ENCODE peak calls at places on chromosomes 11 and 22, in nine cellular contexts. One of them, this sample, is unnamed.

GRCh38 chr11:67406969-67407699 is 3.3 kb downstream of the TBC1D10C start:
- DNase-seq in ovary: no peak
- DNase-seq in pancreas: no peak
- DNase-seq in thoracic aorta: no peak
- DNase-seq in mammary epithelial cell: no peak
- DNase-seq in CD8-positive, alpha-beta T cell: peak; percentile 61
- DNase-seq in PC-3: no peak
- DNase-seq in stomach: no peak
- DNase-seq in hepatocyte: no peak
- DNase-seq in this sample: no peak

GRCh38 chr11:10309163-10310093 is 4.6 kb downstream of the ADM start:
- DNase-seq in ovary: peak; percentile 73
- DNase-seq in mammary epithelial cell: peak; percentile 85
- DNase-seq in hepatocyte: peak; percentile 54
- DNase-seq in pancreas: peak; percentile 87
- DNase-seq in PC-3: peak; percentile 89
- DNase-seq in CD8-positive, alpha-beta T cell: no peak
- DNase-seq in thoracic aorta: no peak
- DNase-seq in stomach: peak; percentile 91
- DNase-seq in this sample: no peak

GRCh38 chr11:19817265-19817851 is 104.7 kb downstream of the NAV2 start:
- DNase-seq in ovary: no peak
- DNase-seq in CD8-positive, alpha-beta T cell: no peak
- DNase-seq in mammary epithelial cell: no peak
- DNase-seq in thoracic aorta: no peak
- DNase-seq in stomach: peak; percentile 60
- DNase-seq in hepatocyte: no peak
- DNase-seq in PC-3: no peak
- DNase-seq in pancreas: no peak
- DNase-seq in this sample: no peak

GRCh38 chr11:64268028-64268686 is 16.3 kb downstream of the BAD start:
- DNase-seq in mammary epithelial cell: no peak
- DNase-seq in ovary: no peak
- DNase-seq in thoracic aorta: no peak
- DNase-seq in stomach: no peak
- DNase-seq in PC-3: no peak
- DNase-seq in CD8-positive, alpha-beta T cell: no peak
- DNase-seq in hepatocyte: no peak
- DNase-seq in pancreas: no peak
- DNase-seq in this sample: no peak

GRCh38 chr11:75270896-75271415 is 30.4 kb downstream of the TPBGL start:
- DNase-seq in ovary: peak; percentile 40
- DNase-seq in CD8-positive, alpha-beta T cell: no peak
- DNase-seq in mammary epithelial cell: no peak
- DNase-seq in PC-3: peak; percentile 63
- DNase-seq in thoracic aorta: no peak
- DNase-seq in pancreas: no peak
- DNase-seq in stomach: no peak
- DNase-seq in hepatocyte: no peak
- DNase-seq in this sample: peak; percentile 5

GRCh38 chr22:22201185-22201924 is 43.2 kb upstream of the VPREB1 start:
- DNase-seq in pancreas: no peak
- DNase-seq in hepatocyte: no peak
- DNase-seq in mammary epithelial cell: no peak
- DNase-seq in thoracic aorta: no peak
- DNase-seq in PC-3: peak; percentile 18
- DNase-seq in ovary: peak; percentile 41
- DNase-seq in stomach: peak; percentile 48
- DNase-seq in CD8-positive, alpha-beta T cell: peak; percentile 60
- DNase-seq in this sample: peak; percentile 60

GRCh38 chr11:118485273-118485672 is 42.0 kb upstream of the TTC36 start:
- DNase-seq in pancreas: no peak
- DNase-seq in mammary epithelial cell: no peak
- DNase-seq in ovary: no peak
- DNase-seq in CD8-positive, alpha-beta T cell: no peak
- DNase-seq in thoracic aorta: no peak
- DNase-seq in PC-3: peak; percentile 11
- DNase-seq in stomach: no peak
- DNase-seq in hepatocyte: no peak
- DNase-seq in this sample: no peak

GRCh38 chr22:37267128-37267587 is 15.2 kb upstream of the CYTH4 start:
- DNase-seq in mammary epithelial cell: no peak
- DNase-seq in PC-3: peak; percentile 57
- DNase-seq in pancreas: no peak
- DNase-seq in CD8-positive, alpha-beta T cell: peak; percentile 86
- DNase-seq in thoracic aorta: no peak
- DNase-seq in stomach: peak; percentile 42
- DNase-seq in ovary: peak; percentile 58
- DNase-seq in hepatocyte: peak; percentile 68
- DNase-seq in this sample: peak; percentile 76

GRCh38 chr22:22348815-22349454 is 104.3 kb downstream of the VPREB1 start:
- DNase-seq in mammary epithelial cell: no peak
- DNase-seq in pancreas: no peak
- DNase-seq in PC-3: no peak
- DNase-seq in CD8-positive, alpha-beta T cell: no peak
- DNase-seq in thoracic aorta: no peak
- DNase-seq in hepatocyte: no peak
- DNase-seq in ovary: no peak
- DNase-seq in stomach: no peak
- DNase-seq in this sample: no peak

GRCh38 chr22:47213571-47214230 is 451.3 kb downstream of the TBC1D22A start:
- DNase-seq in CD8-positive, alpha-beta T cell: peak; percentile 58
- DNase-seq in pancreas: no peak
- DNase-seq in PC-3: peak; percentile 61
- DNase-seq in hepatocyte: no peak
- DNase-seq in mammary epithelial cell: no peak
- DNase-seq in stomach: peak; percentile 28
- DNase-seq in ovary: peak; percentile 60
- DNase-seq in thoracic aorta: no peak
- DNase-seq in this sample: peak; percentile 56

GRCh38 chr11:124085583-124085982 is 29.7 kb upstream of the VWA5A start:
- DNase-seq in stomach: no peak
- DNase-seq in CD8-positive, alpha-beta T cell: no peak
- DNase-seq in mammary epithelial cell: peak; percentile 66
- DNase-seq in hepatocyte: no peak
- DNase-seq in pancreas: no peak
- DNase-seq in ovary: no peak
- DNase-seq in thoracic aorta: no peak
- DNase-seq in PC-3: peak; percentile 19
- DNase-seq in this sample: no peak

GRCh38 chr11:69521461-69521860 is 40.0 kb downstream of the LINC01488 start:
- DNase-seq in CD8-positive, alpha-beta T cell: no peak
- DNase-seq in mammary epithelial cell: no peak
- DNase-seq in pancreas: no peak
- DNase-seq in thoracic aorta: no peak
- DNase-seq in stomach: no peak
- DNase-seq in ovary: no peak
- DNase-seq in PC-3: no peak
- DNase-seq in hepatocyte: no peak
- DNase-seq in this sample: no peak

GRCh38 chr11:47101452-47101851 is 75.2 kb downstream of the ARFGAP2 start:
- DNase-seq in ovary: no peak
- DNase-seq in PC-3: no peak
- DNase-seq in mammary epithelial cell: no peak
- DNase-seq in hepatocyte: no peak
- DNase-seq in pancreas: no peak
- DNase-seq in stomach: no peak
- DNase-seq in CD8-positive, alpha-beta T cell: no peak
- DNase-seq in thoracic aorta: no peak
- DNase-seq in this sample: no peak

GRCh38 chr11:119144825-119145476 is 3.9 kb upstream of the ABCG4 start:
- DNase-seq in stomach: peak; percentile 69
- DNase-seq in ovary: peak; percentile 57
- DNase-seq in pancreas: peak; percentile 55
- DNase-seq in thoracic aorta: no peak
- DNase-seq in CD8-positive, alpha-beta T cell: no peak
- DNase-seq in PC-3: peak; percentile 83
- DNase-seq in hepatocyte: peak; percentile 87
- DNase-seq in mammary epithelial cell: peak; percentile 42
- DNase-seq in this sample: peak; percentile 81

GRCh38 chr22:37254206-37254866 is 10.3 kb upstream of the RAC2 start:
- DNase-seq in thoracic aorta: no peak
- DNase-seq in pancreas: no peak
- DNase-seq in mammary epithelial cell: peak; percentile 76
- DNase-seq in CD8-positive, alpha-beta T cell: no peak
- DNase-seq in ovary: no peak
- DNase-seq in PC-3: peak; percentile 82
- DNase-seq in hepatocyte: no peak
- DNase-seq in stomach: no peak
- DNase-seq in this sample: no peak

GRCh38 chr11:77148963-77149715 is 21.1 kb downstream of the MYO7A start:
- DNase-seq in CD8-positive, alpha-beta T cell: no peak
- DNase-seq in pancreas: no peak
- DNase-seq in ovary: no peak
- DNase-seq in stomach: no peak
- DNase-seq in hepatocyte: no peak
- DNase-seq in thoracic aorta: no peak
- DNase-seq in mammary epithelial cell: no peak
- DNase-seq in PC-3: no peak
- DNase-seq in this sample: no peak
- H3K27me3 ChIP-seq in CD8-positive, alpha-beta T cell: no peaks in the 10 kb centered on the region
- H3K27me3 ChIP-seq in pancreas: no peaks in the 10 kb centered on the region
- H3K27me3 ChIP-seq in ovary: no peaks in the 10 kb centered on the region
- H3K27me3 ChIP-seq in stomach: no peaks in the 10 kb centered on the region
- H3K27me3 ChIP-seq in hepatocyte: no peaks in the 10 kb centered on the region
- H3K27me3 ChIP-seq in thoracic aorta: no peaks in the 10 kb centered on the region
- H3K27me3 ChIP-seq in mammary epithelial cell: peaks cover 13% of the 10 kb centered on the region
- H3K27me3 ChIP-seq in PC-3: no peaks in the 10 kb centered on the region
- H3K27me3 ChIP-seq in this sample: no peaks in the 10 kb centered on the region

DNA sequence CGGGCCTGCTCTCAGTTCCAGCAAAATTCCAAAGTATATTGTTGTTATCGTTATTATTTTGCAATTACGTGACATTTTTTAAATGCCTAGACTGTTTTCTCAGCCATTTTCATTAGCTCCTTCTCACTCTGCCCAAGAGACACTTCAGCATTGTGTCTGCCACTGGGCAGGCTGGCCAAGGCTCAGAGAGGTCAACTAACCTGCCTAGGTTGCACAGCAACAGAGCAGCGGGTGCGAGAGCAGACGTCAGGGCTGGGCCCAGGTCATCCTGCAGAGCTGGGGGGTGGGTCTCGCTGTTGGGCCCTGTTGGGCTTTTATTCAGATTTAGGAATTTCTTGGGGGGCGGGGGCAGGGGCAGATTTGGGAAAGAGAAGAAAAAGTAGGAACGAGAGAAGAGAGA is 19.4 kb downstream of the CDKN1C start:
- DNase-seq in CD8-positive, alpha-beta T cell: no peak
- DNase-seq in mammary epithelial cell: no peak
- DNase-seq in thoracic aorta: no peak
- DNase-seq in PC-3: no peak
- DNase-seq in ovary: no peak
- DNase-seq in stomach: no peak
- DNase-seq in hepatocyte: no peak
- DNase-seq in pancreas: no peak
- DNase-seq in this sample: no peak
- H3K27me3 ChIP-seq in CD8-positive, alpha-beta T cell: peaks cover 8% of the 10 kb centered on the region
- H3K27me3 ChIP-seq in mammary epithelial cell: peaks cover 34% of the 10 kb centered on the region
- H3K27me3 ChIP-seq in thoracic aorta: peaks cover 5% of the 10 kb centered on the region
- H3K27me3 ChIP-seq in PC-3: no peaks in the 10 kb centered on the region
- H3K27me3 ChIP-seq in ovary: no peaks in the 10 kb centered on the region
- H3K27me3 ChIP-seq in stomach: peaks cover 50% of the 10 kb centered on the region
- H3K27me3 ChIP-seq in hepatocyte: peaks cover 32% of the 10 kb centered on the region
- H3K27me3 ChIP-seq in pancreas: no peaks in the 10 kb centered on the region
- H3K27me3 ChIP-seq in this sample: no peaks in the 10 kb centered on the region

GRCh38 chr11:61598383-61598782 is 17.5 kb upstream of the SYT7 start:
- DNase-seq in PC-3: no peak
- DNase-seq in mammary epithelial cell: no peak
- DNase-seq in thoracic aorta: no peak
- DNase-seq in stomach: no peak
- DNase-seq in ovary: no peak
- DNase-seq in hepatocyte: no peak
- DNase-seq in pancreas: no peak
- DNase-seq in CD8-positive, alpha-beta T cell: no peak
- DNase-seq in this sample: no peak
- H3K27me3 ChIP-seq in PC-3: no peaks in the 10 kb centered on the region
- H3K27me3 ChIP-seq in mammary epithelial cell: no peaks in the 10 kb centered on the region
- H3K27me3 ChIP-seq in thoracic aorta: no peaks in the 10 kb centered on the region
- H3K27me3 ChIP-seq in stomach: peaks cover 4% of the 10 kb centered on the region
- H3K27me3 ChIP-seq in ovary: no peaks in the 10 kb centered on the region
- H3K27me3 ChIP-seq in hepatocyte: no peaks in the 10 kb centered on the region
- H3K27me3 ChIP-seq in pancreas: no peaks in the 10 kb centered on the region
- H3K27me3 ChIP-seq in CD8-positive, alpha-beta T cell: no peaks in the 10 kb centered on the region
- H3K27me3 ChIP-seq in this sample: no peaks in the 10 kb centered on the region

GRCh38 chr11:15497366-15497765 is 382.6 kb downstream of the INSC start:
- DNase-seq in thoracic aorta: no peak
- DNase-seq in pancreas: no peak
- DNase-seq in stomach: no peak
- DNase-seq in hepatocyte: peak; percentile 19
- DNase-seq in ovary: no peak
- DNase-seq in CD8-positive, alpha-beta T cell: no peak
- DNase-seq in PC-3: no peak
- DNase-seq in mammary epithelial cell: no peak
- DNase-seq in this sample: no peak
- H3K27me3 ChIP-seq in thoracic aorta: no peaks in the 10 kb centered on the region
- H3K27me3 ChIP-seq in pancreas: no peaks in the 10 kb centered on the region
- H3K27me3 ChIP-seq in stomach: no peaks in the 10 kb centered on the region
- H3K27me3 ChIP-seq in hepatocyte: no peaks in the 10 kb centered on the region
- H3K27me3 ChIP-seq in ovary: no peaks in the 10 kb centered on the region
- H3K27me3 ChIP-seq in CD8-positive, alpha-beta T cell: no peaks in the 10 kb centered on the region
- H3K27me3 ChIP-seq in PC-3: no peaks in the 10 kb centered on the region
- H3K27me3 ChIP-seq in mammary epithelial cell: no peaks in the 10 kb centered on the region
- H3K27me3 ChIP-seq in this sample: no peaks in the 10 kb centered on the region

This sample was measured in BE2C.